ENCODE peak calls at places on chromosomes 7 and 10, in five cellular contexts. X, N, M, H and Y are unnamed samples.

GRCh38 chr10:102371295-102371694 is 24.2 kb upstream of the NFKB2 start:
- DNase-seq in X (no peak), N (no peak), M (no peak), H (no peak), Y (no peak)

GRCh38 chr10:44828515-44829142 is 82.5 kb upstream of the TMEM72 start:
- DNase-seq in X (no peak), N (peak; percentile 77), M (no peak), H (no peak), Y (peak; percentile 18)

GRCh38 chr7:18939771-18940576 is 177.5 kb downstream of the TWIST1 start:
- DNase-seq in X (no peak), N (no peak), M (peak; percentile 40), H (no peak), Y (no peak)

GRCh38 chr7:130071701-130072622 is 1.6 kb downstream of the KLHDC10 start:
- DNase-seq in X (peak; percentile 86), N (peak; percentile 61), M (peak; percentile 90), H (no peak), Y (peak; percentile 92)

GRCh38 chr10:79502561-79503309 is 9.6 kb upstream of the EIF5AL1 start:
- DNase-seq in X (peak; percentile 30), N (no peak), M (no peak), H (no peak), Y (no peak)

GRCh38 chr7:151251328-151251925 is 2.9 kb upstream of the SMARCD3 start:
- DNase-seq in X (peak; percentile 50), N (peak; percentile 76), M (peak; percentile 68), H (peak; percentile 88), Y (peak; percentile 70)

GRCh38 chr10:12635127-12635541 is 285.8 kb downstream of the CAMK1D start:
- DNase-seq in X (peak; percentile 82), N (no peak), M (no peak), H (no peak), Y (no peak)

GRCh38 chr10:7593905-7594304 is 72.9 kb downstream of the ITIH5 start:
- DNase-seq in X (no peak), N (no peak), M (no peak), H (no peak), Y (no peak)

GRCh38 chr7:159040912-159041711 is 103.6 kb downstream of the VIPR2 start:
- DNase-seq in X (no peak), N (no peak), M (no peak), H (no peak), Y (no peak)

GRCh38 chr7:18693401-18693800 is 197.9 kb downstream of the HDAC9 start:
- DNase-seq in X (peak; percentile 39), N (peak; percentile 9), M (peak; percentile 89), H (no peak), Y (peak; percentile 94)

GRCh38 chr10:86944907-86945306 is 12.5 kb downstream of the MMRN2 start:
- DNase-seq in X (no peak), N (no peak), M (no peak), H (no peak), Y (no peak)

GRCh38 chr7:129908181-129908580 is 44.6 kb downstream of the UBE2H start:
- DNase-seq in X (no peak), N (no peak), M (no peak), H (no peak), Y (no peak)

GRCh38 chr10:4663162-4663992 is 162.6 kb upstream of the AKR1E2 start:
- DNase-seq in X (peak; percentile 98), N (peak; percentile 88), M (peak; percentile 100), H (no peak), Y (peak; percentile 98)

GRCh38 chr7:155893664-155894063 is 81.4 kb upstream of the SHH start:
- DNase-seq in X (no peak), N (no peak), M (no peak), H (no peak), Y (no peak)

GRCh38 chr10:25555865-25556264 is 378.2 kb upstream of the MYO3A start:
- DNase-seq in X (peak; percentile 7), N (no peak), M (no peak), H (no peak), Y (no peak)
- TF ChIP-seq CTCF in X (no peak), N (no peak), M (no peak), H (peak; percentile 36), Y (no peak)

GRCh38 chr7:74655785-74656420 is 1.6 kb upstream of the GTF2I start:
- DNase-seq in X (no peak), N (no peak), M (no peak), H (no peak), Y (peak; percentile 28)

GRCh38 chr7:74656911-74657691 is 417 bp upstream of the GTF2I start:
- DNase-seq in X (peak; percentile 98), N (peak; percentile 98), M (peak; percentile 98), H (peak; percentile 100), Y (peak; percentile 99)

GRCh38 chr7:74655324-74655723 is 2.2 kb upstream of the GTF2I start:
- DNase-seq in X (no peak), N (no peak), M (peak; percentile 28), H (no peak), Y (no peak)

GRCh38 chr7:74657692-74658170 is at the start of gene GTF2I:
- DNase-seq in X (no peak), N (no peak), M (no peak), H (no peak), Y (no peak)

GRCh38 chr7:74656421-74656910 is 1.1 kb upstream of the GTF2I start:
- DNase-seq in X (peak; percentile 45), N (peak; percentile 68), M (peak; percentile 30), H (peak; percentile 88), Y (no peak)
- TF ChIP-seq CTCF in X (peak; percentile 20), N (peak; percentile 55), M (no peak), H (no peak), Y (no peak)

DNA sequence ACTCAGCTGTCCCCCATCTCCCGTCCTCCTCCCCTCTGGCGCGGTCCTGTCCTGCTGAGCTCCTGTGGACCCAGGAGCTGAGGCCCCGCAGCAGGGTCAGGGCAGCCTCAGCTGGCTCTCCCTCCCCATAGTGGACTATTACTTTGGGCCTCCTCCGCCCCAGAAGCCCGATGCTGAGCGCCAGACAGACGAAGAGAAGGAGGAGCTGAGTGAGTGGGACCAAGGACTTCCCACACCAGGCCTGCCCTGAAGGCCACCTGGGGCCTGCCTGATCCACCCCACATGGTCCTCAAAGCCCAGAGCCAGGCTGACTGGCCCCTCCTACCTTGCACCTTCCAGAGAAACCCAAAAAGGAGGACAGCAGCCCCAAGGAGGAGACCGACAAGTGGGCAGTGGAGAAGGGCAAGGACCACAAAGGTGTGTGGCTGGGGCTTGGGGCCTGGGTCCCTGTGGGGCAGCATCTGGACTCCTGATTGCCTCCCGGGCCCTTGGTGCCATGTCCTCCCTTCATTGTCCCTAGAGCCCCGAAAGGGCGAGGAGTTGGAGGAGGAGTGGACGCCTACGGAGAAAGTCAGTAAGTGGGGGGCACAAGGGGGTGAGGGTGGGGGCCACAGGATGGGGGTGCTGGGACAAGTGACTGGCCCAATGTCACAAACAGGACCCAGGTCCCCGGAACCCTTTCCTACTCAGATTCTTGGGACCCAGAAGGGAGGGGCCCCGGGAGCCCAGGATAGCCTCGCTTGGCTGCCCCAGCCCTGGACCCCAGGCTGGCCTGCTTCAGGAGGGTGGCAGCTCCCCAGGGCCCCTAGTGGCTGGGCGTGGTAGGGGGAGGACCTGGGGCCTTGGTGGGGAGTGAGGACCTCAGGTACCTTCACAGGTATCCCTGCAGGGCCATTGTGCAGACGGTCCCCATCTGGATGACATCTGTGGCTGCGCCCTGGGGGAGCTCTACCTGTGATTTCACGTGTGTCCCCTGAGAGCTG is 4.9 kb downstream of the AEBP1 start:
- DNase-seq in X (no peak), N (no peak), M (no peak), H (peak; percentile 68), Y (no peak)
- TF ChIP-seq CTCF in X (no peak), N (no peak), M (peak; percentile 3), H (no peak), Y (no peak)

GRCh38 chr10:73061743-73062142 is 34.9 kb downstream of the P4HA1 start:
- DNase-seq in X (no peak), N (no peak), M (no peak), H (no peak), Y (no peak)

GRCh38 chr10:73060173-73060572 is 36.5 kb downstream of the P4HA1 start:
- DNase-seq in X (no peak), N (no peak), M (no peak), H (no peak), Y (no peak)

GRCh38 chr10:73065441-73065840 is 31.2 kb downstream of the P4HA1 start:
- DNase-seq in X (no peak), N (no peak), M (no peak), H (no peak), Y (peak; percentile 22)

GRCh38 chr10:73058057-73058591 is 38.5 kb downstream of the P4HA1 start:
- DNase-seq in X (no peak), N (no peak), M (no peak), H (no peak), Y (no peak)

DNA sequence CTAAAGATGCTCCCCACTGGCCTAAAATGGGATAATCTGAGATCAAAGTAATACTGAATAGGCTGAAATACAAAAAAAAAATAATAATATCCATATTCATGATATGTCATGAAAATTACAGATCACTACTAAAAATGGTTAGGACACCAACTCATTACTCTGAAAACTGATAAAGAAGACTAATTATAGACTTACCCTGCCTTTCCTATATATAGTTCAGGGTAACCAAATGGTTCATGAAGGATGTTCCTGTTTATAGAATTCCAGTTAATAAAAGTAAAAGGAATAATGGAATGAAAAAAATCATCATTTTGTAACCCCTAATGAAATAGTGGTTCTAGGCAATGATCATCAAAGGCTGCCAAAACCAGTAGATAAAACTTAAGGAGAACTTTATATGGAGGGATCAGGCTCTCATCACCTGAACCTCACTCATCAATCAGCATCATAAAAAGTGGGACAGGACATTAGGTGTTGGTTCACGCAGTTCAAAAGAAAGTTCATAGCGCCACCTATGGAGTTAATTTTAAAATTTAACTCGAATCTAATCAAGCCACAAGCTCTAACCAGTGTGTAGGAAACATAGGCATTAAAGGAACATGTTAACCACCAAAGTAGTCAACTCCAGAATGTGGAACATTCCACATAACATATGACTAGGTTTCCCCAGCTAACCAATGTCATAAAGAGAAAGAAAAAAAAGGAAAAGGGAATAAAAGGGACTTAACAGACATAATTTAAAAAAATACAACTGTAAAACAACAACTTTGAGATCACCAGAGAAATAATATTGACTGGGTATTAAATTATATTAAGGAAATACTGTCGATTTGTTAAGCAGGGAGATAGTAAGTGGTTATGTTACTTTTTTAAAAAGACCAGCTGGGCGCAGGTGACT is 35.7 kb downstream of the P4HA1 start:
- DNase-seq in X (peak; percentile 47), N (no peak), M (peak; percentile 38), H (no peak), Y (no peak)
- TF ChIP-seq CTCF in X (peak; percentile 76), N (peak; percentile 53), M (peak; percentile 42), H (peak; percentile 27), Y (peak; percentile 24)

GRCh38 chr10:9188022-9188810 is 1133.7 kb downstream of the GATA3 start:
- DNase-seq in X (peak; percentile 6), N (no peak), M (no peak), H (no peak), Y (no peak)
- TF ChIP-seq CTCF in X (no peak), N (no peak), M (no peak), H (no peak), Y (no peak)

GRCh38 chr7:47809387-47809786 is 138.9 kb downstream of the PKD1L1 start:
- DNase-seq in X (no peak), N (no peak), M (no peak), H (no peak), Y (no peak)
- TF ChIP-seq CTCF in X (no peak), N (no peak), M (no peak), H (no peak), Y (no peak)

GRCh38 chr10:119233821-119234220 is 26.4 kb downstream of the GRK5 start:
- DNase-seq in X (no peak), N (no peak), M (peak; percentile 92), H (no peak), Y (peak; percentile 32)
- TF ChIP-seq CTCF in X (no peak), N (no peak), M (no peak), H (no peak), Y (no peak)